ENCODE peak calls at places on chromosomes 12 and 14, in four cellular contexts. U is body of pancreas; G is stimulated activated CD4-positive, alpha-beta T cell treated with anti-CD3 and anti-CD28 coated beads, Interleukin-1b, Interleukin-23, amount 100 ng/mL, for 1 hour; Q is aorta. C is an unnamed sample.

GRCh38 chr14:104676694-104677505 is 12.5 kb upstream of the INF2 start:
- DNase-seq in U (peak; percentile 16), G (no peak), Q (peak; percentile 64), C (no peak)

GRCh38 chr12:53999596-54000104 is 311 bp upstream of the HOXC9 start:
- DNase-seq in U (no peak), G (no peak), Q (peak; percentile 63), C (no peak)

GRCh38 chr12:59587710-59588109 is 8.1 kb upstream of the SLC16A7 start:
- DNase-seq in U (no peak), G (no peak), Q (no peak), C (no peak)

GRCh38 chr12:57126061-57126460 is 2.2 kb upstream of the LRP1 start:
- DNase-seq in U (no peak), G (no peak), Q (no peak), C (no peak)

GRCh38 chr12:12079291-12079690 is 8.6 kb downstream of the BCL2L14 start:
- DNase-seq in U (no peak), G (no peak), Q (no peak), C (no peak)

GRCh38 chr12:49557187-49557916 is 10.6 kb downstream of the MCRS1 start:
- DNase-seq in U (no peak), G (no peak), Q (no peak), C (no peak)

GRCh38 chr12:108099085-108099484 is 30.0 kb upstream of the WSCD2 start:
- DNase-seq in U (no peak), G (no peak), Q (no peak), C (no peak)

GRCh38 chr12:114682920-114683708 is 861 bp downstream of the TBX3 start:
- DNase-seq in U (no peak), G (no peak), Q (no peak), C (no peak)

GRCh38 chr12:115597157-115597712 is 680.3 kb downstream of the MED13L start:
- DNase-seq in U (no peak), G (no peak), Q (no peak), C (no peak)

GRCh38 chr12:132452596-132453350 is 37.2 kb upstream of the FBRSL1 start:
- DNase-seq in U (no peak), G (no peak), Q (no peak), C (no peak)

GRCh38 chr14:36383674-36384421 is 63.4 kb upstream of the MBIP start:
- DNase-seq in U (no peak), G (no peak), Q (peak; percentile 84), C (no peak)

GRCh38 chr12:109719123-109720022 is 5.7 kb downstream of the FAM222A start:
- DNase-seq in U (no peak), G (no peak), Q (no peak), C (no peak)

GRCh38 chr14:94673781-94674231 is 61.6 kb downstream of the SERPINA3 start:
- DNase-seq in U (no peak), G (no peak), Q (no peak), C (no peak)

GRCh38 chr12:113860059-113860820 is 105.9 kb downstream of the RBM19 start:
- DNase-seq in U (no peak), G (no peak), Q (no peak), C (no peak)

GRCh38 chr12:122140467-122141257 is 33.4 kb downstream of the IL31 start:
- DNase-seq in U (no peak), G (no peak), Q (no peak), C (no peak)

GRCh38 chr12:11958216-11959091 is 112.3 kb upstream of the BCL2L14 start:
- DNase-seq in U (no peak), G (no peak), Q (no peak), C (no peak)

GRCh38 chr14:27205036-27205435 is 607.2 kb upstream of the NOVA1 start:
- DNase-seq in U (no peak), G (no peak), Q (no peak), C (no peak)

GRCh38 chr14:105283899-105284298 is 16.9 kb downstream of the BRF1 start:
- DNase-seq in U (no peak), G (no peak), Q (no peak), C (no peak)

GRCh38 chr12:104347374-104348075 is 44.0 kb downstream of the EID3 start:
- DNase-seq in U (no peak), G (no peak), Q (no peak), C (no peak)

GRCh38 chr14:77177623-77178185 is 3.9 kb upstream of the TMEM63C start:
- DNase-seq in U (no peak), G (no peak), Q (no peak), C (no peak)

GRCh38 chr14:85106491-85106890 is 423.5 kb upstream of the FLRT2 start:
- DNase-seq in U (no peak), G (no peak), Q (no peak), C (no peak)

GRCh38 chr14:60106341-60106740 is 14.6 kb downstream of the PCNX4 start:
- DNase-seq in U (no peak), G (no peak), Q (peak; percentile 46), C (no peak)

GRCh38 chr14:36553650-36554260 is 28.7 kb downstream of the NKX2-8 start:
- DNase-seq in U (peak; percentile 32), G (no peak), Q (no peak), C (no peak)

GRCh38 chr12:3770891-3771290 is 18.0 kb upstream of the CRACR2A start:
- DNase-seq in U (no peak), G (no peak), Q (no peak), C (no peak)

GRCh38 chr14:73755434-73756014 is 41.3 kb upstream of the PNMA1 start:
- DNase-seq in U (no peak), G (no peak), Q (peak; percentile 57), C (no peak)

GRCh38 chr12:8493084-8493483 is 20.2 kb upstream of the CLEC4D start:
- DNase-seq in U (no peak), G (no peak), Q (no peak), C (no peak)

GRCh38 chr12:89429539-89429938 is 77.2 kb upstream of the DUSP6 start:
- DNase-seq in U (no peak), G (no peak), Q (no peak), C (no peak)

GRCh38 chr12:58306266-58306995 is 365.1 kb downstream of the ATP23 start:
- DNase-seq in U (no peak), G (no peak), Q (no peak), C (no peak)

GRCh38 chr14:85301506-85301905 is 228.4 kb upstream of the FLRT2 start:
- DNase-seq in U (no peak), G (no peak), Q (no peak), C (no peak)

C was measured in cortex of kidney.